ENCODE peak calls at places on chromosomes 3 and 15, in four cellular contexts. X, G, A and P are unnamed samples. For H3K9me3, the result is how much of the 10 kb centered on the place peaks cover.

GRCh38 chr3:42635111-42635510 is 18.4 kb upstream of the ZBTB47 start:
- DNase-seq in X (peak), G (no peak), A (no peak), P (no peak)

GRCh38 chr15:99450896-99451358 is 114.9 kb upstream of the MEF2A start:
- DNase-seq in X (no peak), G (peak), A (no peak), P (peak)

GRCh38 chr3:11143476-11143875 is 10.8 kb upstream of the HRH1 start:
- DNase-seq in X (peak), G (no peak), A (no peak), P (no peak)

GRCh38 chr15:63156708-63157065 is 590 bp downstream of the RPS27L start:
- DNase-seq in X (peak), G (peak), A (no peak), P (no peak)

GRCh38 chr3:42502429-42503250 is at the start of gene VIPR1:
- DNase-seq in X (no peak), G (peak), A (no peak), P (peak)

GRCh38 chr3:42262525-42262924 is 3.5 kb downstream of the CCK start:
- DNase-seq in X (peak), G (no peak), A (no peak), P (no peak)

GRCh38 chr15:94526071-94526689 is 294.8 kb downstream of the MCTP2 start:
- DNase-seq in X (no peak), G (no peak), A (no peak), P (no peak)

GRCh38 chr15:74007820-74008371 is 13.4 kb downstream of the PML start:
- DNase-seq in X (no peak), G (no peak), A (no peak), P (no peak)

GRCh38 chr3:31077021-31077601 is 182.7 kb upstream of the GADL1 start:
- DNase-seq in X (peak), G (no peak), A (no peak), P (no peak)

GRCh38 chr15:68310178-68310810 is 32.7 kb downstream of the FEM1B start:
- DNase-seq in X (no peak), G (no peak), A (no peak), P (peak)

DNA sequence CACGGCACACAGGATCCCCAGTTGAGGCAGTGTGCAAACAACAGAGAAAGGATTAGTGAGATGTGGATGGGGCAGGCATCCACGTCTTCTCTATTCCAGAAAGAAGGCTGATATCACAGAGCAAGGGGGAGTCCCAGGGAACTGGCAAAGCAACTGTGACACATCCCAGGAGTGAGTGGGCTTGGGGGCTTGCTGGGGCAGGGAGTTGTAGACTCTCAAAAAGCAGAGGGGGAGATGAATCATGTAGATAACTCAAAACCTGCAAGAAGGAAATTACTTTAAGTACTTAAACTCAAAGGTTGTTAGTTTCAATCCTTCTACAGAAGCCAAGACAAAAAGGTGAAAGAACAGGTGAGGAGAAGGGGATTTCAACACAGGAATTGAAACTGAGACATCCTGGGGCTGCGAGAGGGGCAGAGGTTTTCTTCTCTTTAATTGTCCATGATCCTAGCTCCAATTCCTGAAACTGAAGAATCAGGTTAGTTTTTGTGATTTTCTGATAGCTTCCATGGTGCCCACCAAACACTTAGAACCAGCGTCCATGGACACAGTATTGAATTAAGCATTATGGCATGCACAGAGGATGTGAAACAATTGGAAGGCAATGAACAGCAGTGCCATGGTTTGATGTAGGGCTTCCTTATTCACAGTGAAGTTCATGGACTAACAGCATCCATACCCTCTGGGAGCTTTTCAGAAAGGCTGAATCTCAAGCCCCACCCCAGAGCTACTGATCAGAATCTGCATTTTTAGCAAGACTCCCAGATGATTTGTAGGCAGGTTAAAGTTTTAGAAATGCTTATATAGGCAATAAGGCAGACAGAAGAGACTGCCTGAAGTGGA is 52.0 kb downstream of the CCR3 start:
- DNase-seq in X (no peak), G (no peak), A (no peak), P (no peak)
- H3K4me3 ChIP-seq in X (no peak), G (no peak), A (no peak), P (no peak)

GRCh38 chr3:38479431-38480092 is 16.6 kb upstream of the EXOG start:
- DNase-seq in X (peak), G (peak), A (no peak), P (peak)

GRCh38 chr3:38478901-38479300 is 17.2 kb upstream of the EXOG start:
- DNase-seq in X (no peak), G (no peak), A (no peak), P (no peak)

GRCh38 chr3:38482951-38483350 is 13.2 kb upstream of the EXOG start:
- DNase-seq in X (no peak), G (no peak), A (no peak), P (no peak)

GRCh38 chr3:38480093-38480445 is 16.1 kb upstream of the EXOG start:
- DNase-seq in X (no peak), G (no peak), A (no peak), P (no peak)

DNA sequence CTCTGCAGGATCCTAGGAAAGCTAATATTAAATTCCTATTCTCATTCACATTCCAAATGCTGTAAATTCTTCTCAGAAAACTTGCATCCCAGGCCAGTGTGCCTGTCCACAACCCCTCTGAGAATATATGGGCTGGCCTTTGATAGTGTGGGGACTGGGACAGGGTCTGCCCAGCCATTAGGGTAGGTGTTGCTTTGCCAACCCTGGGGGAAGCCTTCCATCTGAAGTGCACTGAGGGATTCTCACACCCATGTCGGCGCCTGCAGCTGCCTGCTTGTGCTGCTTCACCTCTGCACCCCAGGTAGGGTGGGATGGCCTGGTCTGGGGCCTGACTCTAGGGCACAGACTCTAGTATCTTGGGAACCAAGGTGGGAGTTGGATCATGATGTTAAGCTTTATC is 15.2 kb upstream of the EXOG start:
- DNase-seq in X (no peak), G (no peak), A (no peak), P (no peak)
- H3K9me3 ChIP-seq in X (under half), G (under half), A (under half), P (under half)

GRCh38 chr3:83435173-83435572 is 1523.6 kb upstream of the CADM2 start:
- DNase-seq in X (no peak), G (no peak), A (no peak), P (no peak)
- H3K4me3 ChIP-seq in X (no peak), G (no peak), A (no peak), P (no peak)

GRCh38 chr15:25058080-25058785 is 103.4 kb downstream of the SNRPN start:
- DNase-seq in X (no peak), G (no peak), A (no peak), P (no peak)

GRCh38 chr15:25057574-25057973 is 102.8 kb downstream of the SNRPN start:
- DNase-seq in X (no peak), G (no peak), A (no peak), P (no peak)

GRCh38 chr15:25055356-25056068 is 100.7 kb downstream of the SNRPN start:
- DNase-seq in X (no peak), G (no peak), A (no peak), P (no peak)

GRCh38 chr15:25054943-25055342 is 100.2 kb downstream of the SNRPN start:
- DNase-seq in X (no peak), G (no peak), A (no peak), P (no peak)

DNA sequence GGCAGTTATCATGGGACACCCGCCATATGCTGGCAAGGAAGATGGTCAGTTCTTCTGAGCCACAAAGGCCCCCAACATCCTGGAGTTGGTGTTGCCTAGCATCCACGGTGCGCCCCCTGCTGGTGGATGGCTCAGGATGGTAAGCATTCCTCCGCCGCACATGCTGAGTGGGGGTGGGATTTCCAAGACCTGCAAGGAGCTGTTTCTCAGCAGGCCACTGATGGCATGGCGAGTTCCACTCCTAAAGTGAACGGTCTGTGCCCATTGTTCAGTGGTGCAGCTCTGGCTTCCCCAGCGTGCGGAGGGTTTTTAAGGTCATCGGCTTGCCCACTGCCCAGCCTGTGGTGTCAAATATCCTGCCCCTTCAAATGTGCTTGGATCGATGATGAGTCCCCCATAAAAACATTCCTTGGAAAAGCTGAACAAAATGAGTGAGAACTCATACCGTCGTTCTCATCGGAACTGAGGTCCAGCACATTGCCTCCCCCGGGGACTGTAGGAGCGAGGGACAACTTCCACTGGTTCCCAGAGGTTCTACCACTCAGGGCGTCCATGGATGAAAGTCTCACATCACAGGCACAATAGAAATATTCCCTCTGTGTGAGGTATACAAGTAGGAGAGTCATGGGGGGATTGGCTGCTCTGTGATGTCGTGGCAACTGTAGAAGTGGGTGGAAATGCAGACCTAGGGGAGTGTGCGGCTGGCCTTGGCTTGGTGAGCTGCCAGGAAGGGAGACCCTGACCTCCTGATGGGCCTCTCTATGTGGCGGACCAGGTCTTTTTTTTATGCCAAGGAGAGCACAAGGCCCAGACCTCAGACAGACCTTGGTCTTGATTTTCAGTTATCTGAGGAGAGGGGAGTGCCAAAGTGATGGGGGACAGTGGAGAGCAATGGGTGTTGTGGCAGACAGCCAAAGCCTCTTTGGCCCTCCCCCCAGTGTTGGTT is 102.0 kb downstream of the SNRPN start:
- DNase-seq in X (no peak), G (no peak), A (no peak), P (no peak)
- H3K9me3 ChIP-seq in X (half or more), G (half or more), A (half or more), P (half or more)

DNA sequence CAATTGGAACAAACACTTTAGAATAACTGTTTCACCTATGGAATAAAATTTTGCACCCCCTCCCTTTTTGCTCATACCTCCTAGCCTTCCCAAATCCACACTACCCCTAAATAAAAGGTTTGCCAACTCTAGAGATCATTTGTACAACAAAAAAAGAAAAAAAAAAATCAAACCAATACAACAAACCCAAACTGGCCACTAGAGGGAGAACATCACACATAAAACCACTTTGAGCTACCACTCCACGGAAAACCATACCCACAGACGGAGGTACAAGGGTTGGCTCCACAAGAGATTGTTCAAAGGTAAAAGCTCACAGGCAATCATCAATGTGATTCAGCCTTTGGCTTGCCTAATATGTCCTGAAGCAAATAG is 47.6 kb downstream of the SETMAR start:
- DNase-seq in X (peak), G (peak), A (no peak), P (no peak)
- H3K4me3 ChIP-seq in X (no peak), G (no peak), A (peak), P (no peak)

DNA sequence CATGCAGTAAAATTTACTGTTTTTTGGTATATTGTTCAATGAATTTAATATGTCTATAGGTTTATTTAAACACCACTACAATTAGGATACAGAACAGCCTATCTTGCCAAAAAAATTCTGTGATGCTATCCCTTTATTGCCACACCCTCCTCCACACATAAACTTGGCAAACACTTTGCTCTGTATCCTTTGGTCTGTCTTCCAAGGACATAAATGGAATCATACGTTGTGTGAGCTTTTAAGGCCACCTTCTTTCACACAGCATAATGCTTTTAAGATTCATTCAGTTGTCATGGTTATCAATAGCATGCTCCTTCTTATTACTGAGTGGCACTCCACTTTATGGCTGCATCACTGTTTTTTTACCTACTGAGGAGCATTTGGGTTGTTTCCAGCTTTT is 71.5 kb downstream of the CERS3 start:
- DNase-seq in X (peak), G (no peak), A (no peak), P (no peak)
- H3K9me3 ChIP-seq in X (under half), G (under half), A (under half), P (under half)

DNA sequence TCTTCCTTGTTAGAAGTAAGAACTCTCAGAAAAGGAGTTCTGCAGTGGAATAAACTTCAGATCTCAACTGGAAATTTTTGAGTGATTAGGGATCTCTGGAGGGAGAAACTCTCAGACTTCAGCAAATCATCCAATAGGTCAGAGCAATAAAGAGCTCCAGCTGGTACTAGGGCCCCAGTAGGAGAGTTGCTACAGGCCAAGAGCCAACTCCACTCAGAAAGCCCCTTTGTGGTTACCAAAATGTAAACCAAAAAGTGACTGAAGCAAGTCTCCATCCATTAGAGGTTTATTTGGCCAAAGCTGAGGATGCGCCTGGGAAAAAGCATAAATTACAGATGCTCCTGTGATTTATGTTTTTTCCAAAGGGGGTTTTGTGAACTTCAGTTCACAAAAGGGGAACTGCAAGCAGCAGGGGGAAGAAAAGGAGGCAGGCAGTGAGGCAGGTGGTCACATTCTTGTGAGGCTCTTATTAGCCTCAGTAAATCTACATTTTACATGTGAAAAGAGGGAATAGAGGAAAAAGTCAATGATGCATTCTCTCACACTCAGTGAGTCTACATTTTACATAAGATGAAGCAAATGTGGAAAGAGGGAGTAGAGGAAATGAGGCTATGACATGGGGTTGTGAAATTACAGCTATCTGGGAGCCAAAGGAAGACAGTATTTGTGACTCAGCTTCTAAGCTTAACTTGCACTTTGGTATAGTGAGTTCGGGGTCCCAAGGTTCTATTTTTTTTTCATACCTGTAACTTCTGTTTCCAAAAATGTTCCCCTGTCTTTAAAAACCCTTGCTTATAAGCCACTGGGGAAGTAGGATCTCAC is 92.4 kb upstream of the DAZL start:
- DNase-seq in X (peak), G (no peak), A (no peak), P (no peak)
- H3K4me3 ChIP-seq in X (no peak), G (no peak), A (no peak), P (no peak)

GRCh38 chr15:25090073-25090733 is 135.4 kb downstream of the SNRPN start:
- DNase-seq in X (no peak), G (no peak), A (no peak), P (no peak)

GRCh38 chr15:25091421-25092158 is 136.8 kb downstream of the SNRPN start:
- DNase-seq in X (no peak), G (no peak), A (no peak), P (no peak)

GRCh38 chr15:25087137-25087536 is 132.3 kb downstream of the SNRPN start:
- DNase-seq in X (no peak), G (no peak), A (no peak), P (no peak)

GRCh38 chr15:25089577-25089976 is 134.8 kb downstream of the SNRPN start:
- DNase-seq in X (no peak), G (no peak), A (no peak), P (no peak)

GRCh38 chr15:25088261-25088790 is 133.5 kb downstream of the SNRPN start:
- DNase-seq in X (no peak), G (no peak), A (no peak), P (no peak)
- H3K9me3 ChIP-seq in X (half or more), G (under half), A (under half), P (half or more)

GRCh38 chr3:197846491-197846890 is 55.4 kb downstream of the LRCH3 start:
- DNase-seq in X (no peak), G (no peak), A (no peak), P (no peak)

DNA sequence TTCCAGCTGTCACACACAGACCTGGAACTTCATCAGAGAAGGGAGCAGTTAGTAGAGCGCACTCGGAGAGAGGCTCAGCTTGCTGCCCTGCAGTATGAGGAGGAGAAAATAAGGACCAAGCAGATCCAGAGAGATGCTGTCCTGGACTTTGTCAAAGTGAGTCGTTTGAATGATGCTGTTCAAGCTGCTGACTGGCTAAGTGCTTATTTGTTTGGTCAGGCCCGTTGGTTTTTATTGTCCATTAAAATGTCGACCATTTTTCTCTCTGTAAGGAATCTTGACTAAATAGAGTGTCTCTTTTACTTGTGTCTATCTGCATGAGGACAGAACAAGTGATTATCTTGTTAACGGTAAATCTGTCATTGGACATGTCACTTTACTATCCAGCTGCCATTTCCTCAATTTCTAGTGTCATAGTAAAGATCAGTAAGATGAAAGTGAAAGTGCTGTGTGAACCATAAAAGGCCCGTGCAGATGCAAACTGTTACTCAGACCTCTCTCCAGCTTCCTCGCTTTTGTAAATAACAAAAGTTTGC is 56.9 kb downstream of the LRCH3 start:
- DNase-seq in X (peak), G (peak), A (no peak), P (no peak)
- H3K4me3 ChIP-seq in X (peak), G (peak), A (no peak), P (no peak)